ENCODE peak calls at places on chromosomes 4 and X, in nine cellular contexts. Z is brain microvascular endothelial cell; S is CD8-positive, alpha-beta T cell; G is HT1080; A is uterus; B is T-helper 2 cell; E is CD8-positive, alpha-beta memory T cell; P is T-cell; X is GM20000. Y is an unnamed sample.

GRCh38 chr4:98338761-98339438 is 77.7 kb downstream of the RAP1GDS1 start:
- DNase-seq in Z (no peak), P (no peak), A (no peak), B (no peak), S (no peak), G (no peak), E (no peak), X (no peak), Y (no peak)

GRCh38 chr4:3312362-3312761 is 19.5 kb downstream of the RGS12 start:
- DNase-seq in G (no peak), A (no peak), E (no peak), B (no peak), X (no peak), Z (no peak), P (no peak), S (peak), Y (no peak)

GRCh38 chr4:83083925-83084475 is 30.5 kb downstream of the PLAC8 start:
- DNase-seq in A (no peak), Z (no peak), B (no peak), X (no peak), S (peak), E (peak), P (peak), G (no peak), Y (no peak)

GRCh38 chrX:69031971-69032391 is 133.3 kb downstream of the PJA1 start:
- DNase-seq in Z (no peak), E (no peak), S (no peak), G (peak), B (no peak), X (no peak), A (no peak), P (no peak), Y (peak)

GRCh38 chrX:13574600-13574999 is 5.2 kb downstream of the EGFL6 start:
- DNase-seq in B (no peak), Z (no peak), X (no peak), P (no peak), E (no peak), S (no peak), G (no peak), A (no peak), Y (no peak)

GRCh38 chr4:75921910-75922309 is 18.9 kb downstream of the NAAA start:
- DNase-seq in S (no peak), B (no peak), E (no peak), G (no peak), P (no peak), A (no peak), X (no peak), Z (no peak), Y (no peak)

GRCh38 chr4:42608551-42608950 is 48.4 kb downstream of the ATP8A1 start:
- DNase-seq in E (no peak), X (no peak), Z (no peak), P (no peak), S (no peak), B (no peak), A (no peak), G (peak), Y (no peak)

GRCh38 chrX:139106111-139106510 is 394.6 kb upstream of the FGF13 start:
- DNase-seq in E (no peak), S (no peak), X (no peak), B (no peak), P (no peak), A (no peak), G (peak), Z (no peak), Y (no peak)

GRCh38 chr4:11440481-11441181 is 11.9 kb upstream of the HS3ST1 start:
- DNase-seq in G (no peak), P (no peak), E (no peak), A (no peak), S (no peak), X (no peak), Z (no peak), B (no peak), Y (no peak)

GRCh38 chrX:119101168-119101567 is 26.4 kb downstream of the KIAA1210 start:
- DNase-seq in G (no peak), P (no peak), X (no peak), E (no peak), A (no peak), S (no peak), B (no peak), Z (no peak), Y (no peak)

GRCh38 chrX:103254171-103254824 is 657 bp downstream of the TCEAL8 start:
- DNase-seq in X (peak), Z (peak), P (peak), S (peak), B (no peak), E (no peak), A (peak), G (peak), Y (peak)